ENCODE peak calls at places on chromosomes 3 and 15, in nine cellular contexts. C is prostate gland, L is HCT116, O is sigmoid colon, Z is H1, B is stomach, P is GM12891, F is upper lobe of left lung, G is spleen. S is an unnamed sample.

GRCh38 chr3:72919520-72919919 is 31.7 kb downstream of the GXYLT2 start:
- DNase-seq in C (no peak), B (no peak), Z (no peak), O (no peak), G (no peak), L (no peak), P (no peak), F (no peak), S (no peak)

GRCh38 chr15:56758770-56759449 is 25.6 kb upstream of the ZNF280D start:
- DNase-seq in B (no peak), C (no peak), L (no peak), G (no peak), Z (no peak), O (no peak), F (no peak), P (no peak), S (no peak)

GRCh38 chr3:157948605-157949383 is 157.4 kb downstream of the SHOX2 start:
- DNase-seq in O (no peak), P (no peak), G (no peak), F (no peak), Z (no peak), C (no peak), B (no peak), L (no peak), S (no peak)

GRCh38 chr3:145902166-145902565 is 258.8 kb downstream of the PLOD2 start:
- DNase-seq in G (no peak), F (no peak), L (no peak), O (no peak), C (no peak), B (no peak), P (no peak), Z (no peak), S (no peak)

GRCh38 chr3:87563712-87564111 is 287.3 kb upstream of the POU1F1 start:
- DNase-seq in G (no peak), C (no peak), F (no peak), B (no peak), O (no peak), P (no peak), Z (no peak), L (no peak), S (no peak)

GRCh38 chr15:52529289-52529929 is 729 bp upstream of the MYO5A start:
- DNase-seq in L (no peak), G (peak; percentile 77), O (no peak), Z (peak; percentile 81), C (peak; percentile 12), P (no peak), F (no peak), B (no peak), S (no peak)

GRCh38 chr3:75118805-75119204 is 504.3 kb upstream of the CNTN3 start:
- DNase-seq in G (no peak), O (no peak), B (no peak), Z (no peak), P (no peak), C (no peak), F (no peak), L (no peak), S (no peak)

GRCh38 chr3:170429050-170429449 is 10.4 kb downstream of the CLDN11 start:
- DNase-seq in C (no peak), F (no peak), P (no peak), L (peak; percentile 12), B (no peak), Z (no peak), G (no peak), O (no peak), S (no peak)

GRCh38 chr3:141275032-141275422 is 43.4 kb downstream of the PXYLP1 start:
- DNase-seq in B (no peak), P (no peak), G (no peak), O (no peak), F (no peak), Z (peak; percentile 27), L (no peak), C (no peak), S (no peak)

DNA sequence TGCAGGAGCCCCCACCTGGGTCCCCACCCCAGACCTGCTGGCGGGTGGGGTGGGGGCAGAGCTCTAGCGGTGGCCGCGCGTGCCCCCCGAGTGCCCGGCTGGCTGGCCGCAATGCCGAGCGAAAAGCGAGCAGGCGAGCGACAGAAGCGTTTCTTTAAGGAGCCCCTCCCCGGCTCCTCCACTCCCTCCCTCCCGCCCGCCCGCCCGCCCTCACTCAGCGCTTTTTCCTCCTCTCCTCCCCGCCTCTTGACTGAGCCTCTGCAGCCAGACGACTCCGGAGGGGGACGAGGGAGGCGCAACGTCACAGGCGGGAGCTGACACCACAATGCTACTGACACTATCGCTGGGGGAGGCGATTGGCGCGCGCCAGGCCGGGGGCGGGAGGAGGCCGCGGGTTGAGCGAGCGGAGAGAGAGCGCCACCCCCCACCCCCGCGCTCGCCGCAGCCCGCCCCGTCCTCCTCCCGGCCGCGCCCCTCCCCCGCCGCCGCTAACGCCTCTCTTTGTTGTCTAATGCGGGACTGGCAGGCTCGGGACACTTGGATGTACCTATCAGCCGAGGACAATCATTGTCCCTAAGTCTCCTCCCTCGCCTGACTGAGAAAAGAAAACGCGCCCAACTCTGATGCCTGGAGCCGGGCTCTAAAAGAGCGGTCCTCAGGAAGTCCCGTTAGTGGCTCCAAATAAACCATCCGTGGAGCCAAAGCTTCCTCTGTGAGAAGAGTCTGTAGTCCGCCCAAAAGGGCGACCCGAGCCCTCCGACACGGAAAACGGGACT is at the start of gene MEX3B:
- DNase-seq in P (peak; percentile 82), Z (peak; percentile 84), L (peak; percentile 86), F (peak; percentile 98), G (peak; percentile 94), O (peak; percentile 99), B (peak; percentile 88), C (peak; percentile 89), S (peak; percentile 82)
- TF ChIP-seq POLR2A in P (no peak), Z (no peak), L (no peak), F (no peak), G (no peak), O (no peak), B (no peak), C (no peak), S (no peak)

DNA sequence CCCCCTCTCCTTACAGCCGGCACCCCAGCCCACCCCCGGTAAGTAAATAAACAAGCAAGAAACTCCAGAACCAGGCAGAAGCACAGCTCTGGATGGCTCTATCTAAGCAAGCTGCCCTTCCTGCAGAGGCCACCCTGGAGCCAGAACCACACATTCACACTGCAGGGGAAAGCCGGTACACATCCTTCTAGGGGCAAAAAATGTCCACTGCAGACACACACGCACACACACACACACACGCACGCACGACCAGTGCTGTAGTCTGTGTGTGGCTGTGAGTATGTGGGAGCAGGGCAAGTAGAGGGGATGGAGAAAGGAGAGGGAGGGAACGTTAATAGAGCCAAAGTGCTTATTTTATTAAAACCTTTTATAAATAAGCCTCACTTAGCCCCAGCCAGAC is 63.8 kb downstream of the ADCY5 start:
- DNase-seq in Z (no peak), O (peak; percentile 93), L (no peak), C (no peak), B (no peak), F (no peak), P (no peak), G (peak; percentile 39), S (no peak)
- TF ChIP-seq POLR2AphosphoS5 in Z (no peak), O (peak; percentile 86), L (no peak), C (peak; percentile 47), B (peak; percentile 77), F (no peak), P (no peak), G (peak; percentile 57), S (no peak)

GRCh38 chr3:9946112-9947024 is 5.8 kb downstream of the PRRT3 start:
- DNase-seq in F (peak; percentile 98), G (peak; percentile 96), C (peak; percentile 79), B (peak; percentile 92), P (no peak), L (peak; percentile 80), Z (peak; percentile 89), O (peak; percentile 96), S (no peak)
- TF ChIP-seq POLR2A in F (peak; percentile 64), G (no peak), C (peak; percentile 55), B (no peak), P (no peak), L (peak; percentile 92), Z (peak; percentile 69), O (peak; percentile 41), S (no peak)

DNA sequence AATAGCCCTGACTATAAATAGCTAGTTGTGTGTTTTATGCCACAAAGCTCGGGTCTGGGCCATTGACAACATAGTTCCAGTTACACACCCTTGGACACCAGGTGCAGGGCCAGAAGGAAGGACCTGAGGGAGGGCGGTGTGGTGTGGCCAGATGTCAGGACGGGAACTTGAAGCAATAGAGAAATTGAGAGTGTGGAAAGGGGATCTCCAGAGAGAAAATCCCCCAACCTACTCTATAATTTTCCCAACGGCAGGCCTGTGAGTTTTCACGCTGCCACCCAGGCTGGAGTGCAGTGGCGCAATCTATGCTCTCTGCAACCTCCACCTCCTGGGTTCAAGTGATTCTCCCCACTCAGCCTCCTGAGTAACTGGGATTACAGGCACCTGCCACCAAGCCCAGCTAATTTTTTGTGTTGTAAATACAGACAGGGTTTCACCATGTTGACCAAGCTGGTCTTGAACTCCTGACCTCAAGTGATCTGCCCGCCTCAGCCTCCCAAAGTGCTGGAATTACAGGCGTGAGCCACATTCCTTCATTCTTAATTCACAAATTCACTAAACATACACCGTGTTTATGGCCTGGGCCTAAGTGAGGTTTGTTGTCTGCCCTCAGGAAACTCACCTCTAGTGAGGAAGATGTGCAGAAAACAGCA is 70.8 kb upstream of the KLF13 start:
- DNase-seq in Z (no peak), C (peak; percentile 28), P (no peak), B (no peak), L (no peak), F (no peak), O (no peak), G (peak; percentile 72), S (no peak)
- TF ChIP-seq POLR2AphosphoS5 in Z (no peak), C (no peak), P (no peak), B (no peak), L (no peak), F (no peak), O (no peak), G (peak; percentile 43), S (no peak)

S was measured in GM12892.